ENCODE peak calls at places on chromosomes 12 and 14, in six cellular contexts. One of them, this sample, is unnamed.
A peak's percentile ranks its signal among the peaks of the same experiment; 100 is the strongest.

GRCh38 chr12:11943919-11944318 is 126.8 kb upstream of the BCL2L14 start:
- DNase-seq in posterior cingulate gyrus: no peak
- DNase-seq in IMR-90: no peak
- DNase-seq in NCI-H1417: peak; percentile 21
- DNase-seq in Calu3: no peak
- DNase-seq in COR-L47: no peak
- DNase-seq in this sample: no peak

GRCh38 chr14:105092124-105092911 is 27.1 kb upstream of the GPR132 start:
- DNase-seq in posterior cingulate gyrus: no peak
- DNase-seq in IMR-90: no peak
- DNase-seq in NCI-H1417: no peak
- DNase-seq in Calu3: no peak
- DNase-seq in COR-L47: no peak
- DNase-seq in this sample: peak; percentile 43

GRCh38 chr14:88422919-88423318 is 37.5 kb downstream of the SPATA7 start:
- DNase-seq in posterior cingulate gyrus: no peak
- DNase-seq in IMR-90: peak; percentile 88
- DNase-seq in NCI-H1417: no peak
- DNase-seq in Calu3: no peak
- DNase-seq in COR-L47: no peak
- DNase-seq in this sample: peak; percentile 82

GRCh38 chr14:93954900-93955891 is 21.2 kb downstream of the ASB2 start:
- DNase-seq in posterior cingulate gyrus: no peak
- DNase-seq in IMR-90: no peak
- DNase-seq in NCI-H1417: no peak
- DNase-seq in Calu3: no peak
- DNase-seq in COR-L47: no peak
- DNase-seq in this sample: no peak

GRCh38 chr12:31966558-31967205 is 7.5 kb downstream of the RESF1 start:
- DNase-seq in posterior cingulate gyrus: no peak
- DNase-seq in IMR-90: no peak
- DNase-seq in NCI-H1417: no peak
- DNase-seq in Calu3: no peak
- DNase-seq in COR-L47: no peak
- DNase-seq in this sample: no peak

GRCh38 chr12:583251-583869 is 79.9 kb downstream of the NINJ2 start:
- DNase-seq in posterior cingulate gyrus: no peak
- DNase-seq in IMR-90: no peak
- DNase-seq in NCI-H1417: no peak
- DNase-seq in Calu3: no peak
- DNase-seq in COR-L47: no peak
- DNase-seq in this sample: no peak

GRCh38 chr14:102474934-102475333 is 34.6 kb downstream of the ANKRD9 start:
- DNase-seq in posterior cingulate gyrus: peak; percentile 63
- DNase-seq in IMR-90: peak; percentile 80
- DNase-seq in NCI-H1417: no peak
- DNase-seq in Calu3: no peak
- DNase-seq in COR-L47: no peak
- DNase-seq in this sample: peak; percentile 57

GRCh38 chr14:80426686-80427085 is 215.4 kb upstream of the DIO2 start:
- DNase-seq in posterior cingulate gyrus: no peak
- DNase-seq in IMR-90: peak; percentile 52
- DNase-seq in NCI-H1417: no peak
- DNase-seq in Calu3: no peak
- DNase-seq in COR-L47: no peak
- DNase-seq in this sample: peak; percentile 41

GRCh38 chr14:65302571-65303184 is 109.9 kb upstream of the FUT8 start:
- DNase-seq in posterior cingulate gyrus: no peak
- DNase-seq in IMR-90: no peak
- DNase-seq in NCI-H1417: peak; percentile 7
- DNase-seq in Calu3: no peak
- DNase-seq in COR-L47: peak; percentile 58
- DNase-seq in this sample: no peak

GRCh38 chr12:64544796-64545382 is 65.4 kb upstream of the RASSF3 start:
- DNase-seq in posterior cingulate gyrus: no peak
- DNase-seq in IMR-90: no peak
- DNase-seq in NCI-H1417: no peak
- DNase-seq in Calu3: no peak
- DNase-seq in COR-L47: peak; percentile 37
- DNase-seq in this sample: no peak

GRCh38 chr12:86683568-86683991 is 427.4 kb upstream of the MGAT4C start:
- DNase-seq in posterior cingulate gyrus: no peak
- DNase-seq in IMR-90: peak; percentile 69
- DNase-seq in NCI-H1417: no peak
- DNase-seq in Calu3: no peak
- DNase-seq in COR-L47: no peak
- DNase-seq in this sample: no peak

GRCh38 chr14:65989981-65990380 is 496.2 kb upstream of the CCDC196 start:
- DNase-seq in posterior cingulate gyrus: no peak
- DNase-seq in IMR-90: no peak
- DNase-seq in NCI-H1417: no peak
- DNase-seq in Calu3: no peak
- DNase-seq in COR-L47: no peak
- DNase-seq in this sample: no peak

This sample was measured in EH.